ENCODE peak calls at places on chromosome 18, in eight cellular contexts. L is HCT116, X is heart left ventricle, I is erythroblast, Z is H54, W is right lobe of liver, Y is esophagus muscularis mucosa, A is suprapubic skin. N is an unnamed sample.

GRCh38 chr18:8424917-8425725 is 184.1 kb upstream of the RAB12 start:
- DNase-seq in L (peak; percentile 34), X (no peak), I (no peak), Z (peak; percentile 92), W (no peak), Y (no peak), A (no peak), N (no peak)

GRCh38 chr18:65750421-65751144 is at the start of gene CDH7:
- DNase-seq in L (no peak), X (no peak), I (no peak), Z (no peak), W (no peak), Y (no peak), A (no peak), N (no peak)

GRCh38 chr18:27227721-27228120 is 42.6 kb upstream of the CHST9 start:
- DNase-seq in L (no peak), X (no peak), I (no peak), Z (no peak), W (no peak), Y (no peak), A (no peak), N (no peak)

GRCh38 chr18:75362435-75362834 is 65.1 kb downstream of the SMIM21 start:
- DNase-seq in L (no peak), X (no peak), I (no peak), Z (no peak), W (no peak), Y (no peak), A (no peak), N (no peak)

GRCh38 chr18:48843162-48843561 is 107.6 kb downstream of the SMAD7 start:
- DNase-seq in L (no peak), X (peak; percentile 9), I (no peak), Z (no peak), W (no peak), Y (no peak), A (no peak), N (no peak)

GRCh38 chr18:2681993-2682603 is 26.6 kb downstream of the SMCHD1 start:
- DNase-seq in L (no peak), X (no peak), I (no peak), Z (no peak), W (no peak), Y (no peak), A (no peak), N (no peak)

GRCh38 chr18:36283448-36283847 is 14.1 kb upstream of the FHOD3 start:
- DNase-seq in L (no peak), X (no peak), I (no peak), Z (no peak), W (no peak), Y (peak; percentile 64), A (no peak), N (no peak)

GRCh38 chr18:59629894-59630293 is 67.3 kb downstream of the CCBE1 start:
- DNase-seq in L (no peak), X (peak; percentile 49), I (no peak), Z (no peak), W (no peak), Y (no peak), A (peak; percentile 84), N (no peak)

GRCh38 chr18:54558609-54559585 is 32.1 kb upstream of the DYNAP start:
- DNase-seq in L (no peak), X (no peak), I (peak; percentile 25), Z (no peak), W (no peak), Y (no peak), A (no peak), N (peak; percentile 20)

GRCh38 chr18:44680271-44681038 is at the start of gene SETBP1:
- DNase-seq in L (no peak), X (peak; percentile 82), I (peak; percentile 32), Z (no peak), W (peak; percentile 74), Y (peak; percentile 95), A (peak; percentile 84), N (no peak)
- TF ChIP-seq POLR2A in L (no peak), X (no peak), I (no peak), Z (no peak), W (peak; percentile 32), Y (no peak), A (no peak), N (no peak)

GRCh38 chr18:80107396-80107795 is 1.7 kb upstream of the ADNP2 start:
- DNase-seq in L (no peak), X (no peak), I (peak; percentile 34), Z (no peak), W (no peak), Y (peak; percentile 87), A (no peak), N (no peak)

GRCh38 chr18:80109676-80110078 is 615 bp downstream of the ADNP2 start:
- DNase-seq in L (no peak), X (peak; percentile 39), I (peak; percentile 57), Z (peak; percentile 14), W (peak; percentile 53), Y (peak; percentile 89), A (peak; percentile 81), N (no peak)

GRCh38 chr18:80106482-80107051 is 2.5 kb upstream of the ADNP2 start:
- DNase-seq in L (no peak), X (no peak), I (no peak), Z (no peak), W (no peak), Y (peak; percentile 86), A (no peak), N (no peak)

GRCh38 chr18:80108122-80108536 is 933 bp upstream of the ADNP2 start:
- DNase-seq in L (no peak), X (no peak), I (no peak), Z (no peak), W (no peak), Y (peak; percentile 88), A (no peak), N (no peak)

DNA sequence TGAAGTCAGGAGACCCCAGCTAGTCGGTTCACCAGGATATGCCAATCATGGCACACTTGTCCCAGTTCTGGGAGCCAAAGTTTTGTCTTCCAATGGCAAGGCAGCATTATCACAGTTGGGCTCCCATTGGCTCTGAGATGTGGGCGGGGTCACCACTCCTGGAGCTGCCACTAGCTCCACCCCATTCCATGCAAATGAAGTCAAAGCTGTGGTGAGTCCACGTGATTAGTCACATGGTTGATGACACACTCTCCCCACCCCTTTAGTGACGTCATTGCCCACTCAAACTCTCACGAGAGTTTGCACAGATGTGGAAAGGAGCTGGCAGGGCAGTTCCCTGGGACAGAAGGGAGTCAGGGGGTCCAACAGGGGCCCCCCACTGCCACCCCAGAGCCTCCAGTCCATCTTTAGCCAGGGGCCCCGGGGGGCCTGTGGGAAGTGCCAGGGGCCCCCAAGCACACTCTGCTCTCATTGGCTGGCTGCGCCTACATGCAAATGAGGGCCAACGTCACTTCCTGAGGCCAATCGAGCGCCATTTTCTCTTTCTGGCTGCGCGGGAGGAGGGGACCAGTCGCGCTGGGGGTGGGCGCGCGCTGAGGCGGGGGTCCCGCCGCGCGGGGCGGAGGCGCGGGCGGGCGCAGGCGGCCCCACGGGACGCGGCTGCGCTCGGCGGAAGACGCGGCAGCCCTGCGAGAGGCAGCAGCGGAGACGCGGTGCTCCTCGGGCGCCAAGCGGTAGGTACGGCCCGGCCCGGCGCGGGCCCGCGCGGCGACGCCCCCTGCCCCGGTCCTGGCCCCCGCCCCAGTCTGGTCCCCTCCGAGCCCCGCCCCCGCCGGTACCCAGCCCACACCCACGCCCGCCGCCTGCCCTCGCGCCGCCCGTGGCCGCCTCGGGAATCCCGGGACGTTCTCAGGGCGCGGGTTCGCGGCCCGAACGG is at the start of gene ADNP2:
- DNase-seq in L (peak; percentile 97), X (peak; percentile 87), I (peak; percentile 97), Z (peak; percentile 53), W (peak; percentile 77), Y (peak; percentile 97), A (peak; percentile 93), N (peak; percentile 86)
- TF ChIP-seq POLR2A in L (peak; percentile 60), X (no peak), I (peak; percentile 72), Z (peak; percentile 31), W (peak; percentile 49), Y (peak; percentile 10), A (no peak), N (peak; percentile 61)

GRCh38 chr18:13216732-13217465 is 1.7 kb upstream of the LDLRAD4 start:
- DNase-seq in L (no peak), X (peak; percentile 72), I (peak; percentile 44), Z (no peak), W (peak; percentile 66), Y (no peak), A (no peak), N (peak; percentile 37)

GRCh38 chr18:13217466-13217961 is 1.0 kb upstream of the LDLRAD4 start:
- DNase-seq in L (no peak), X (peak; percentile 84), I (peak; percentile 56), Z (peak; percentile 23), W (peak; percentile 79), Y (no peak), A (no peak), N (peak; percentile 39)

GRCh38 chr18:13218376-13219011 is at the start of gene LDLRAD4:
- DNase-seq in L (no peak), X (peak; percentile 82), I (peak; percentile 34), Z (no peak), W (peak; percentile 58), Y (no peak), A (no peak), N (no peak)

GRCh38 chr18:13217971-13218375 is 587 bp upstream of the LDLRAD4 start:
- DNase-seq in L (no peak), X (peak; percentile 61), I (no peak), Z (no peak), W (peak; percentile 60), Y (no peak), A (no peak), N (peak; percentile 27)

DNA sequence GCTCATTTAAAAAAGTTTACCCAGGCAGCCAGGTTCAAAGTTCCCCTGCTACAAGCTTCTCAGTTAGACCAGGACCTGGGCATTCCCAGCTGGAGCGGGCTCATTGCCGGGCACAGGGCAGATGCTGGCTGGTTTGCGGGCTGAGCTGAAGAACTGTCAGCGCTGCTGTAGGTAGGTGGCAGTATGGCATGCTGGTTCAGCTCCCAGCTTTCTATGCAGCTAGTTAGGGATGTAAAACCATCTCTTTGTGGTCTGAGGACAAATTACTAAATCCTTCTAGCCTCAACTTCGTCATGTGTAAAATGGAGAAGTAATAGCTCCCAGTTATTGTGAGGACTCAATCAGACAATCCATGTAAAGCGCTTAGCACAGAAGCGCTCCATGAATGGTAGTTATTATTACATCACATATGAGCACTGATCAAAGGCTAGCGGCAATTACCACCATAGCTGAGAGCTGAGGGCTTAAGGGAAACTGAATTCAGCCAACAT is 2.4 kb upstream of the LDLRAD4 start:
- DNase-seq in L (peak; percentile 31), X (peak; percentile 85), I (peak; percentile 43), Z (peak; percentile 51), W (peak; percentile 95), Y (no peak), A (no peak), N (no peak)
- TF ChIP-seq POLR2A in L (no peak), X (no peak), I (no peak), Z (no peak), W (peak; percentile 31), Y (no peak), A (no peak), N (no peak)

DNA sequence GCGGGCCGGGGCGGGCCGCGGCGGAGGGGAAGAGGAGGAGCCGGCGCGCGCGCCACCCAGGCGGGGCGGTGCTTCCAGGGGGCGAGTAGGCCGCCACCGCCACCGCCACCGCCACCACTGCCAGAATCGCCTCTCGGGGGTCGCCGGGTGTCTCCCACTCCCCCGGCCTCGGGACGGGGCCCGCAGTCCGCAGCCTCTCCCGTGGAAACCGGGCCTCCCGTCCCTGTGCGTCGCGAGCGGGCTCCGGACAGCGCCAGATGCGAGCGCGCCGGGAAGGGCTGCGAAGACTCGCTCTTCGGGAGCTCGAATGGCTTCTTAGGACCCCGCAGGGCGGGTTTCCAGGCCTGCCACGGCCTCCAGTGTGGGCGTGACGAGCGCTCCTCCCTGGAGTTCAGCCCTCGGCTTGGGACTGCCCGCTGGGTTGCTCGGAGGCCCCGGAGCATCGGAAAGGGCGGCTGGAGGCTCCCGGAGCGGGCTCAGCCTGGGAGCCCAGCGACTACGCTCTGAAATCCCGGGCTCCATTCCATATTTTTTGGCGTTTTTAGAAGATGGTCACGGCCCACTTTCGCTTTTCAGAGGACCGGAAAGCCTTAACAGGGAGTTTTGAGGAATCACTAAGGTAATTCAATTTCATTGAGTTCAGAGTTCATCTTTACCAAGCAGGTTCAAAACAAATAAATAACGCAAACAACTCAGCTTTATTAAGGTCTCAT is 391 bp upstream of the KDSR start:
- DNase-seq in L (peak; percentile 94), X (peak; percentile 98), I (peak; percentile 96), Z (peak; percentile 79), W (peak; percentile 97), Y (peak; percentile 96), A (peak; percentile 94), N (peak; percentile 92)
- TF ChIP-seq POLR2A in L (peak; percentile 89), X (peak; percentile 77), I (peak; percentile 78), Z (peak; percentile 81), W (peak; percentile 95), Y (peak; percentile 54), A (no peak), N (peak; percentile 91)